ENCODE peak calls at places on chromosomes 11 and 22, in four cellular contexts. S is psoas muscle, Y is tibial nerve, X is cardiac fibroblast. U is an unnamed sample.

GRCh38 chr11:83827940-83828554 is 541.9 kb upstream of the CCDC90B start:
- DNase-seq in S (no peak), Y (no peak), X (peak), U (peak)

GRCh38 chr11:90453525-90453924 is 230.7 kb upstream of the CHORDC1 start:
- DNase-seq in S (no peak), Y (no peak), X (no peak), U (no peak)

GRCh38 chr22:49930596-49931412 is 12.4 kb downstream of the CRELD2 start:
- DNase-seq in S (peak), Y (peak), X (peak), U (peak)

GRCh38 chr11:131606936-131607335 is 236.5 kb downstream of the NTM start:
- DNase-seq in S (no peak), Y (no peak), X (no peak), U (peak)

GRCh38 chr11:69375316-69376154 is 81.6 kb downstream of the MYEOV start:
- DNase-seq in S (peak), Y (no peak), X (no peak), U (no peak)

GRCh38 chr11:59429924-59430516 is 3.8 kb upstream of the OR5A2 start:
- DNase-seq in S (no peak), Y (no peak), X (peak), U (peak)

GRCh38 chr11:95641506-95641905 is 148.1 kb downstream of the FAM76B start:
- DNase-seq in S (peak), Y (peak), X (peak), U (no peak)

GRCh38 chr11:70740475-70740825 is 342.1 kb downstream of the CTTN start:
- DNase-seq in S (no peak), Y (no peak), X (no peak), U (no peak)

GRCh38 chr11:116109228-116109627 is 605.0 kb upstream of the CADM1 start:
- DNase-seq in S (no peak), Y (no peak), X (peak), U (peak)

GRCh38 chr11:70697701-70698100 is 299.4 kb downstream of the CTTN start:
- DNase-seq in S (no peak), Y (no peak), X (no peak), U (no peak)

GRCh38 chr11:61065955-61066638 is 36.2 kb upstream of the CD5 start:
- DNase-seq in S (no peak), Y (no peak), X (no peak), U (no peak)

GRCh38 chr11:8268530-8269461 is 5.1 kb upstream of the LMO1 start:
- DNase-seq in S (no peak), Y (no peak), X (no peak), U (no peak)

GRCh38 chr22:42902875-42903510 is 45.9 kb upstream of the ARFGAP3 start:
- DNase-seq in S (no peak), Y (no peak), X (peak), U (peak)

GRCh38 chr22:22474733-22475132 is 33.8 kb downstream of the ZNF280B start:
- DNase-seq in S (no peak), Y (no peak), X (no peak), U (no peak)

GRCh38 chr11:11483622-11484021 is 130.6 kb upstream of the CSNK2A3 start:
- DNase-seq in S (no peak), Y (no peak), X (no peak), U (no peak)

GRCh38 chr11:27471588-27472397 is 797 bp downstream of the LGR4 start:
- DNase-seq in S (peak), Y (no peak), X (no peak), U (peak)

GRCh38 chr22:44580176-44580575 is 82.1 kb upstream of the RTL6 start:
- DNase-seq in S (no peak), Y (no peak), X (no peak), U (no peak)

GRCh38 chr11:73383249-73384126 is 7.3 kb downstream of the RELT start:
- DNase-seq in S (no peak), Y (no peak), X (no peak), U (no peak)

GRCh38 chr22:19559956-19560355 is 35.7 kb upstream of the CLDN5 start:
- DNase-seq in S (no peak), Y (no peak), X (no peak), U (no peak)

GRCh38 chr11:106482920-106483761 is 405.7 kb downstream of the AASDHPPT start:
- DNase-seq in S (no peak), Y (no peak), X (peak), U (peak)

GRCh38 chr22:48197189-48197690 is 1434.8 kb downstream of the TBC1D22A start:
- DNase-seq in S (no peak), Y (no peak), X (no peak), U (no peak)

GRCh38 chr11:70191495-70192140 is 11.5 kb upstream of the FADD start:
- DNase-seq in S (peak), Y (peak), X (peak), U (peak)

GRCh38 chr11:122202951-122203456 is 87.0 kb upstream of the BLID start:
- DNase-seq in S (peak), Y (peak), X (peak), U (peak)

GRCh38 chr22:46791201-46791731 is 28.8 kb downstream of the TBC1D22A start:
- DNase-seq in S (peak), Y (no peak), X (peak), U (peak)

GRCh38 chr11:100883860-100884259 is 196.8 kb downstream of the ARHGAP42 start:
- DNase-seq in S (no peak), Y (no peak), X (no peak), U (no peak)

GRCh38 chr11:108672113-108672512 is 7.2 kb downstream of the DDX10 start:
- DNase-seq in S (no peak), Y (no peak), X (peak), U (peak)

GRCh38 chr11:85813721-85814120 is 2.8 kb upstream of the SYTL2 start:
- DNase-seq in S (no peak), Y (no peak), X (no peak), U (no peak)

GRCh38 chr11:134445601-134446325 is 33.7 kb upstream of the B3GAT1 start:
- DNase-seq in S (no peak), Y (no peak), X (no peak), U (no peak)

GRCh38 chr11:2657697-2658284 is 42.0 kb downstream of the KCNQ1OT1 start:
- DNase-seq in S (no peak), Y (no peak), X (no peak), U (no peak)

GRCh38 chr11:69592986-69593385 is 48.0 kb upstream of the CCND1 start:
- DNase-seq in S (no peak), Y (no peak), X (no peak), U (no peak)

GRCh38 chr11:13013054-13013488 is 4.0 kb downstream of the RASSF10 start:
- DNase-seq in S (no peak), Y (no peak), X (no peak), U (no peak)